ENCODE peak calls at places on chromosomes 16 and 17, in seven cellular contexts. P is mesendoderm, T is IMR-90, D is mesenchymal stem cell, J is H9, X is trophoblast cell, L is H1. G is an unnamed sample.

GRCh38 chr16:10922328-10923145 is 19.7 kb downstream of the DEXI start:
- DNase-seq in P (no peak), T (peak; percentile 58), D (no peak), J (no peak), X (no peak), L (no peak), G (no peak)

GRCh38 chr16:74623214-74623842 is 16.4 kb upstream of the GLG1 start:
- DNase-seq in P (peak; percentile 55), T (peak; percentile 68), D (peak; percentile 68), J (no peak), X (peak; percentile 86), L (no peak), G (peak; percentile 3)

GRCh38 chr17:57924677-57925076 is 30.5 kb downstream of the CUEDC1 start:
- DNase-seq in P (no peak), T (no peak), D (no peak), J (no peak), X (no peak), L (no peak), G (no peak)

GRCh38 chr16:48592839-48593429 is 17.0 kb downstream of the N4BP1 start:
- DNase-seq in P (peak; percentile 72), T (no peak), D (no peak), J (no peak), X (no peak), L (no peak), G (no peak)

GRCh38 chr17:4786111-4786491 is at the start of gene VMO1:
- DNase-seq in P (no peak), T (no peak), D (no peak), J (peak; percentile 56), X (no peak), L (no peak), G (no peak)

GRCh38 chr17:58277107-58277506 is 3.6 kb downstream of the MPO start:
- DNase-seq in P (peak; percentile 29), T (peak; percentile 8), D (no peak), J (no peak), X (peak; percentile 40), L (no peak), G (no peak)

GRCh38 chr17:62110923-62111484 is 45.9 kb upstream of the MED13 start:
- DNase-seq in P (no peak), T (no peak), D (no peak), J (no peak), X (no peak), L (no peak), G (no peak)

GRCh38 chr16:81779540-81780320 is 639 bp downstream of the PLCG2 start:
- DNase-seq in P (no peak), T (no peak), D (peak; percentile 18), J (no peak), X (peak; percentile 38), L (peak; percentile 58), G (no peak)

GRCh38 chr16:49542391-49542891 is 168.8 kb downstream of the C16orf78 start:
- DNase-seq in P (peak; percentile 72), T (no peak), D (no peak), J (no peak), X (no peak), L (no peak), G (no peak)

GRCh38 chr17:78241277-78242023 is 10.0 kb downstream of the TMEM235 start:
- DNase-seq in P (peak; percentile 90), T (peak; percentile 47), D (peak; percentile 48), J (peak; percentile 83), X (no peak), L (peak; percentile 49), G (no peak)

GRCh38 chr16:10966129-10966528 is 21.8 kb downstream of the CLEC16A start:
- DNase-seq in P (no peak), T (no peak), D (no peak), J (no peak), X (no peak), L (no peak), G (no peak)

GRCh38 chr16:89583197-89583894 is 7.8 kb downstream of the CPNE7 start:
- DNase-seq in P (no peak), T (no peak), D (no peak), J (no peak), X (no peak), L (no peak), G (no peak)

GRCh38 chr16:57892447-57893096 is 78.4 kb downstream of the CNGB1 start:
- DNase-seq in P (no peak), T (no peak), D (no peak), J (no peak), X (no peak), L (no peak), G (no peak)

GRCh38 chr17:80190716-80191115 is 20.9 kb downstream of the CARD14 start:
- DNase-seq in P (no peak), T (no peak), D (no peak), J (peak; percentile 27), X (no peak), L (no peak), G (no peak)

GRCh38 chr16:89198417-89199240 is 1.7 kb downstream of the SLC22A31 start:
- DNase-seq in P (no peak), T (no peak), D (no peak), J (no peak), X (no peak), L (peak; percentile 45), G (no peak)

GRCh38 chr17:67212716-67213417 is 32.1 kb downstream of the HELZ start:
- DNase-seq in P (no peak), T (peak; percentile 86), D (peak; percentile 67), J (no peak), X (peak; percentile 86), L (no peak), G (no peak)

GRCh38 chr17:79072544-79072943 is 2.1 kb upstream of the ENGASE start:
- DNase-seq in P (no peak), T (no peak), D (no peak), J (no peak), X (no peak), L (no peak), G (no peak)

GRCh38 chr16:53509906-53510703 is 7.1 kb upstream of the AKTIP start:
- DNase-seq in P (peak; percentile 88), T (peak; percentile 62), D (peak; percentile 64), J (peak; percentile 69), X (peak; percentile 91), L (peak; percentile 63), G (peak; percentile 69)

GRCh38 chr17:79007504-79008381 is 1.8 kb downstream of the CANT1 start:
- DNase-seq in P (no peak), T (no peak), D (no peak), J (no peak), X (no peak), L (no peak), G (no peak)

GRCh38 chr17:42460371-42460770 is 1.7 kb downstream of the ATP6V0A1 start:
- DNase-seq in P (no peak), T (no peak), D (no peak), J (no peak), X (no peak), L (no peak), G (no peak)

GRCh38 chr16:89099905-89100304 is 6.3 kb downstream of the ACSF3 start:
- DNase-seq in P (no peak), T (no peak), D (no peak), J (no peak), X (no peak), L (no peak), G (no peak)

DNA sequence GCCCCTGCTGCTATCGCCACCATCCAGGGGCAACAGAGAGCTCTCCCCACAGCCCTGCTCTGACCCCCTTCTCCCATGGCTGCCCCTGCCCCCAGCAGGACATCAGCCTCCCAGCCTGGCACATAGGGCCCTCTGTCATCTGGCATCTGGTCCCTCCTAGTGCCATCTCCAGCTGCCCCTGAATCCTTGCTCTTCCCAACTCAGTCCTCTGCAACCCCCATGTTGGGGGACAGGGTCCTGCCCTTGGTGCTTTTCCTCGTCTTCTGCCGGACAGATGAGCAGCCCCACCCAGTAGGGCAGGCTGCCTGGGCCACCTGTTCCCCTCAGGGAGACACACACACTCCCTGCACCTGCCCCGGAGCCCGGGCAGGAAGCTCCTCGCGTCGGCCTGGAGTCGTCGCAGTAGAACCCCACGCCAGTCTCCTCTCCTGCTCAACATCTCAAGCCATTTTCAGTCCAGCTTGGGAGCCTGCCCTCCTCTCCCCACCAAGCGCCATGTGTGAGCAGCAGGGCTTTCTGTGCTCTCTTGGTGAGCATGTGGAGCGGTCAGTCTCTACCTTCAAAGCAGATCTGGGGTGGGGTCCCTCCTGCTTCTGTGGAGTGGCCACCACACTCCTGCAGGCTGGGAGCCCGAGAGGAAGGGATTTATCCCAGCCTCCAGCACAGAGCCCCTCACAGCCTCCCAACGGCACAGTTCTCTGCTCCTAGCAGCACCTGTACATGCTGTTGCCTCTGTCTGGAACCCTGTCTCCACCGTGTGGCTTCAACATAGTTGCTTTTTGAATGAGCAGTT is 28.2 kb downstream of the TNFRSF13B start:
- DNase-seq in P (no peak), T (no peak), D (no peak), J (no peak), X (no peak), L (peak; percentile 33), G (no peak)
- H3K4me2 ChIP-seq in P (no peak overlapping the region), T (no peak overlapping the region), D (no peak overlapping the region), J (no peak overlapping the region), X (no peak overlapping the region), L (no peak overlapping the region), G (no peak overlapping the region)

GRCh38 chr17:19537116-19537515 is 3.5 kb downstream of the SLC47A1 start:
- DNase-seq in P (peak; percentile 67), T (no peak), D (no peak), J (no peak), X (no peak), L (no peak), G (no peak)
- H3K18ac ChIP-seq in P (no peak overlapping the region), T (no peak overlapping the region), D (no peak overlapping the region), J (no peak overlapping the region), X (no peak overlapping the region), L (no peak overlapping the region), G (no peak overlapping the region)

GRCh38 chr16:71854369-71854948 is 8.7 kb downstream of the ATXN1L start:
- DNase-seq in P (no peak), T (no peak), D (no peak), J (no peak), X (peak; percentile 26), L (no peak), G (no peak)

GRCh38 chr16:71852561-71852960 is 6.8 kb downstream of the ATXN1L start:
- DNase-seq in P (no peak), T (no peak), D (no peak), J (no peak), X (no peak), L (no peak), G (no peak)

GRCh38 chr16:71853413-71853812 is 7.6 kb downstream of the ATXN1L start:
- DNase-seq in P (no peak), T (no peak), D (no peak), J (no peak), X (no peak), L (no peak), G (no peak)

GRCh38 chr16:71851726-71852125 is 6.0 kb downstream of the ATXN1L start:
- DNase-seq in P (no peak), T (no peak), D (no peak), J (no peak), X (no peak), L (no peak), G (no peak)

DNA sequence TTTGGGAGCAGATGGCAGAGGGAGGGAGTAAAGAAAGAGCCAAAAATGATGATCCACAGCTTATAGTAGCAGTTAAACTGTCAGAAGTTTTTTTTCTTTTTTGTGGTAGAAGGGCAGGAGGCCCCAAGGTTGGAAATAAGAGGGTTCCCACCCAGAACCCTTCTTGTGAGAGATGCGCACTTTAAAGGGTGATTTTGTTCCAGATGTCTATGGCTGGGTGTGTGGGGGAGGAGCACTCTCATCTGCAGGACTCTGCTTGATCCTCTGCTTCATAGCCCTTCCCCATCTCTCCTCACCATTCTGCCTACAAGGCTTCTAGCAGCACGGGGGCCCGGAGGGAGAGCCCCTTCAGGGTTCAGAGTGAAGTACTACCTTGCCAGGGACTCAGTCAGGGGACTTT is 6.4 kb downstream of the ATXN1L start:
- DNase-seq in P (no peak), T (no peak), D (no peak), J (no peak), X (no peak), L (no peak), G (no peak)
- H2AK5ac ChIP-seq in P (no peak overlapping the region), T (no peak overlapping the region), D (no peak overlapping the region), J (no peak overlapping the region), X (no peak overlapping the region), L (no peak overlapping the region), G (no peak overlapping the region)

GRCh38 chr16:67149276-67150057 is 1.3 kb downstream of the B3GNT9 start:
- DNase-seq in P (peak; percentile 87), T (no peak), D (no peak), J (peak; percentile 65), X (peak; percentile 53), L (peak; percentile 64), G (no peak)
- H3K4me2 ChIP-seq in P (peak overlapping the region; percentile 61), T (no peak overlapping the region), D (no peak overlapping the region), J (peak overlapping the region; percentile 65), X (peak overlapping the region; percentile 91), L (peak overlapping the region; percentile 92), G (peak overlapping the region; percentile 32)

G was measured in neuronal stem cell.